ENCODE peak calls at places on chromosome 15, in ten cellular contexts. Y, Q, J, Z, D, B, E, V, U and G are unnamed samples.
A peak's percentile ranks its signal among the peaks of the same experiment; 100 is the strongest.

GRCh38 chr15:34213690-34214089 is 3.8 kb upstream of the KATNBL1 start:
- DNase-seq in J (no peak), E (no peak), Y (no peak), D (no peak), Q (no peak), Z (no peak), V (no peak), U (no peak), B (no peak), G (peak; percentile 10)

GRCh38 chr15:98163319-98164030 is 203.0 kb downstream of the ARRDC4 start:
- DNase-seq in D (no peak), J (no peak), V (no peak), U (no peak), E (no peak), Z (no peak), Q (no peak), Y (no peak), B (no peak), G (no peak)

GRCh38 chr15:58513008-58513407 is 81.2 kb downstream of the LIPC start:
- DNase-seq in Y (no peak), B (no peak), U (no peak), J (no peak), Q (no peak), D (no peak), Z (no peak), V (no peak), E (no peak), G (no peak)

GRCh38 chr15:61831505-61831921 is 228.7 kb downstream of the VPS13C start:
- DNase-seq in Z (no peak), U (no peak), Y (no peak), J (no peak), B (no peak), E (no peak), D (no peak), Q (no peak), V (no peak), G (no peak)

GRCh38 chr15:34583399-34584320 is at the start of gene GOLGA8B:
- DNase-seq in D (peak; percentile 90), Z (peak; percentile 69), U (peak; percentile 81), Y (no peak), E (peak; percentile 82), J (peak; percentile 11), B (peak; percentile 81), V (peak; percentile 83), Q (peak; percentile 79), G (peak; percentile 74)

GRCh38 chr15:45048784-45049631 is 26.0 kb downstream of the SORD start:
- DNase-seq in B (peak; percentile 55), V (no peak), D (no peak), Z (no peak), J (no peak), Q (no peak), Y (no peak), E (no peak), U (no peak), G (peak; percentile 76)

GRCh38 chr15:35753486-35753885 is 207.5 kb upstream of the DPH6 start:
- DNase-seq in V (no peak), U (no peak), E (no peak), B (no peak), Z (peak; percentile 13), D (no peak), Q (no peak), Y (no peak), J (no peak), G (no peak)

GRCh38 chr15:25374143-25374542 is 64.7 kb downstream of the UBE3A start:
- DNase-seq in U (no peak), B (no peak), Z (no peak), J (no peak), D (no peak), Y (no peak), E (no peak), V (no peak), Q (no peak), G (no peak)

GRCh38 chr15:95162967-95163531 is 931.7 kb downstream of the MCTP2 start:
- DNase-seq in B (no peak), Y (no peak), E (no peak), Z (no peak), U (no peak), V (no peak), D (no peak), Q (no peak), J (peak; percentile 24), G (no peak)

GRCh38 chr15:42576040-42576594 is 711 bp downstream of the STARD9 start:
- DNase-seq in J (no peak), Q (no peak), Y (no peak), U (no peak), B (no peak), V (no peak), D (no peak), Z (no peak), E (no peak), G (no peak)

GRCh38 chr15:26967719-26968269 is 3.2 kb upstream of the GABRG3 start:
- DNase-seq in E (no peak), V (no peak), D (no peak), Z (no peak), Q (no peak), Y (no peak), B (no peak), J (no peak), U (no peak), G (no peak)

GRCh38 chr15:22967084-22967770 is 12.9 kb downstream of the CYFIP1 start:
- DNase-seq in J (no peak), U (no peak), E (no peak), D (no peak), V (no peak), B (no peak), Y (no peak), Z (no peak), Q (no peak), G (no peak)

GRCh38 chr15:25372298-25372697 is 66.5 kb downstream of the UBE3A start:
- DNase-seq in V (no peak), J (no peak), Y (no peak), E (no peak), U (no peak), D (no peak), Q (no peak), B (no peak), Z (no peak), G (no peak)

GRCh38 chr15:75229191-75230015 is 27.7 kb downstream of the C15orf39 start:
- DNase-seq in J (no peak), Z (no peak), U (no peak), E (peak; percentile 16), D (no peak), B (no peak), V (peak; percentile 5), Y (no peak), Q (no peak), G (no peak)

GRCh38 chr15:69298697-69299441 is at the start of gene PAQR5:
- DNase-seq in D (peak; percentile 66), E (peak; percentile 31), B (peak; percentile 80), Q (peak; percentile 63), V (no peak), Z (peak; percentile 57), Y (no peak), J (no peak), U (peak; percentile 68), G (peak; percentile 50)

GRCh38 chr15:94579261-94579660 is 347.9 kb downstream of the MCTP2 start:
- DNase-seq in Y (no peak), V (no peak), B (no peak), Z (no peak), U (no peak), Q (no peak), D (no peak), E (no peak), J (no peak), G (no peak)

GRCh38 chr15:47398594-47398993 is 318.7 kb upstream of the SEMA6D start:
- DNase-seq in Y (no peak), J (no peak), U (no peak), D (no peak), B (no peak), V (no peak), Q (no peak), E (no peak), Z (no peak), G (no peak)

GRCh38 chr15:73568881-73569280 is 64.3 kb downstream of the NPTN start:
- DNase-seq in Z (no peak), B (no peak), Q (no peak), D (no peak), U (no peak), Y (no peak), V (no peak), E (no peak), J (no peak), G (no peak)

GRCh38 chr15:77419836-77420609 is at the start of gene PEAK1:
- DNase-seq in U (peak; percentile 100), D (peak; percentile 100), Z (peak; percentile 67), Q (peak; percentile 99), V (peak; percentile 82), J (peak; percentile 99), Y (no peak), B (peak; percentile 99), E (peak; percentile 81), G (peak; percentile 99)
- TF ChIP-seq POLR2A in U (no peak), D (peak; percentile 90), Z (peak; percentile 98), Q (peak; percentile 94), V (peak; percentile 51), J (peak; percentile 93), Y (no peak), B (peak; percentile 82), E (peak; percentile 63), G (peak; percentile 57)

DNA sequence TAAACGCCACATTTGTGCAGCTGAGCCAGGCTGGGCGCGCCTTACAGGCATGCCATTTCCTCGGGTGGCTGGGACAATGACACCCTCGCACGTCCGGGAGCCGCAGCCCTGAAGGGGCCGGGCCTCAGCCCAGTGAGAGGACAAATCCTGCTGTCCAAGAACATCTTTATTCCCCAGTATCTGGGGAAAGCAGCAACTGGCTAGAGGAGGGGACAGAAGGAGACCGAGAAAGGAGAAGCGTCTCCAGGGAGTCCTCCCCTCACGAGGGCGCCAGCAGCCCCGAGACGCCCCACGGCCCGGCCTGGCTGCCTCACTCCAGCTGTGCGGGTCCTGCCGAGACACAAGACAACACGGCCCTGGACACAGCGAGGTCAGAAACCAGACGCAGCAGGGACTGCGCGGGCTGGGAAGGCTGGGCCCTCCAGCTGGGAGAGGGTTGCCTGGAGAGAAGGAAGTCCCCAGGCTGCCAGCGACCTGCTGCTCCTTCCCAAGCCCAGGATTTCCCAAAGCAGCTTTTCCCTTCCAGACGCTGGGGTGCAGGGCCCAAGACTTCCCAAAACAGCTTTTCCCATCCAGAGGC is 130.2 kb downstream of the CHSY1 start:
- DNase-seq in Q (no peak), B (peak; percentile 78), V (peak; percentile 64), J (peak; percentile 32), Y (no peak), U (peak; percentile 73), Z (no peak), D (peak; percentile 49), E (no peak), G (peak; percentile 17)
- TF ChIP-seq POLR2A in Q (no peak), B (no peak), V (no peak), J (no peak), Y (no peak), U (no peak), Z (no peak), D (peak; percentile 15), E (no peak), G (no peak)

GRCh38 chr15:40528801-40529200 is 36.0 kb downstream of the CCDC32 start:
- DNase-seq in J (no peak), U (no peak), V (no peak), D (no peak), Y (no peak), Q (no peak), E (no peak), B (no peak), Z (no peak), G (no peak)
- TF ChIP-seq POLR2A in J (no peak), U (no peak), V (no peak), D (no peak), Y (no peak), Q (no peak), E (no peak), B (no peak), Z (no peak), G (no peak)

GRCh38 chr15:72230197-72231065 is 559 bp downstream of the PKM start:
- DNase-seq in J (peak; percentile 84), Y (no peak), D (peak; percentile 84), E (peak; percentile 52), Q (peak; percentile 91), Z (no peak), B (peak; percentile 97), V (peak; percentile 35), U (peak; percentile 84), G (no peak)
- TF ChIP-seq POLR2A in J (peak; percentile 73), Y (no peak), D (no peak), E (no peak), Q (peak; percentile 70), Z (peak; percentile 45), B (peak; percentile 73), V (no peak), U (peak; percentile 42), G (no peak)